ENCODE peak calls at places on chromosomes 16 and 17, in four cellular contexts. L, A, R and I are unnamed samples.

GRCh38 chr16:56262148-56262878 is 71.0 kb downstream of the GNAO1 start:
- DNase-seq in L (no peak), A (no peak), R (no peak), I (no peak)

GRCh38 chr16:10579965-10580918 is at the start of gene EMP2:
- DNase-seq in L (no peak), A (peak; percentile 90), R (no peak), I (no peak)

GRCh38 chr17:57957886-57958285 is 2.7 kb upstream of the CUEDC1 start:
- DNase-seq in R (no peak), L (no peak), A (no peak), I (no peak)

GRCh38 chr16:79597775-79598174 is 2.8 kb downstream of the MAF start:
- DNase-seq in R (no peak), A (no peak), L (no peak), I (no peak)

GRCh38 chr17:35603674-35604073 is 16.6 kb downstream of the AP2B1 start:
- DNase-seq in L (no peak), R (no peak), A (no peak), I (no peak)

GRCh38 chr16:18983565-18984424 is at the start of gene TMC7:
- DNase-seq in A (peak; percentile 84), R (peak; percentile 22), L (no peak), I (peak; percentile 68)

GRCh38 chr16:27795992-27796614 is 246.2 kb downstream of the KATNIP start:
- DNase-seq in L (no peak), A (peak; percentile 55), R (no peak), I (no peak)

GRCh38 chr16:56789360-56789759 is 59.4 kb downstream of the NUP93 start:
- DNase-seq in L (no peak), A (peak; percentile 45), R (no peak), I (no peak)

GRCh38 chr17:36936455-36936934 is 780 bp upstream of the LHX1 start:
- DNase-seq in L (no peak), R (no peak), A (no peak), I (no peak)

GRCh38 chr17:77096570-77097214 is 44.1 kb upstream of the SEC14L1 start:
- DNase-seq in A (peak; percentile 49), R (no peak), L (no peak), I (no peak)

GRCh38 chr16:84955427-84955826 is 55.9 kb downstream of the ZDHHC7 start:
- DNase-seq in R (no peak), A (no peak), L (no peak), I (no peak)

GRCh38 chr17:58759522-58759921 is 3.9 kb downstream of the PPM1E start:
- DNase-seq in A (no peak), R (no peak), L (no peak), I (no peak)

GRCh38 chr17:16950488-16950887 is 21.4 kb downstream of the TNFRSF13B start:
- DNase-seq in R (no peak), A (no peak), L (no peak), I (no peak)

GRCh38 chr16:64206877-64207276 is 915.0 kb downstream of the CDH11 start:
- DNase-seq in L (no peak), R (no peak), A (no peak), I (no peak)

GRCh38 chr17:8153550-8153956 is 1.3 kb upstream of the PER1 start:
- DNase-seq in R (no peak), A (peak; percentile 85), L (peak; percentile 94), I (peak; percentile 84)

GRCh38 chr17:74601944-74602572 is 10.0 kb upstream of the CD300LD start:
- DNase-seq in L (no peak), R (no peak), A (no peak), I (no peak)

GRCh38 chr17:67605259-67605912 is 112.3 kb upstream of the NOL11 start:
- DNase-seq in L (no peak), R (no peak), A (peak; percentile 73), I (no peak)

DNA sequence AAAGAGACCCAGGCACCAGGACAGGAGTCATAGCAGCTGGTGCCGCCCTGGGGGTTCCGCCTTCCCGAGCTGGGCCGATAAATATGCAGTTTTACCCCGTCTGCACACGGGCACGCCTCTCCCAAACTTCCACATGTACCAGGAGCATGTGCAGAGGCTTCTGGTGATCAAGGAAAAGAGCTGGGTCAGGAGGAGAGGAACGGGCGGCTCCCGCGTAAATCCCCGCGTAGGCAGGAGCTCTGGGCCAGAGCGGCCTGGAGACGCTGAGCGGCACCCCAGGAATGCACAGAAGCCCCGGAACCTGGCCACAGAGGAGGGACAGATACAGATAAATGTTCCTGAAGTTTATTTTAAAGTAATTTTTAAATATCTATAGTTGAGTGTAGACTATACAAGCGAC is 46.6 kb upstream of the METRNL start:
- DNase-seq in A (no peak), L (no peak), R (no peak), I (no peak)
- H3K4me3 ChIP-seq in A (no peak overlapping the region), L (no peak overlapping the region), R (no peak overlapping the region), I (no peak overlapping the region)

DNA sequence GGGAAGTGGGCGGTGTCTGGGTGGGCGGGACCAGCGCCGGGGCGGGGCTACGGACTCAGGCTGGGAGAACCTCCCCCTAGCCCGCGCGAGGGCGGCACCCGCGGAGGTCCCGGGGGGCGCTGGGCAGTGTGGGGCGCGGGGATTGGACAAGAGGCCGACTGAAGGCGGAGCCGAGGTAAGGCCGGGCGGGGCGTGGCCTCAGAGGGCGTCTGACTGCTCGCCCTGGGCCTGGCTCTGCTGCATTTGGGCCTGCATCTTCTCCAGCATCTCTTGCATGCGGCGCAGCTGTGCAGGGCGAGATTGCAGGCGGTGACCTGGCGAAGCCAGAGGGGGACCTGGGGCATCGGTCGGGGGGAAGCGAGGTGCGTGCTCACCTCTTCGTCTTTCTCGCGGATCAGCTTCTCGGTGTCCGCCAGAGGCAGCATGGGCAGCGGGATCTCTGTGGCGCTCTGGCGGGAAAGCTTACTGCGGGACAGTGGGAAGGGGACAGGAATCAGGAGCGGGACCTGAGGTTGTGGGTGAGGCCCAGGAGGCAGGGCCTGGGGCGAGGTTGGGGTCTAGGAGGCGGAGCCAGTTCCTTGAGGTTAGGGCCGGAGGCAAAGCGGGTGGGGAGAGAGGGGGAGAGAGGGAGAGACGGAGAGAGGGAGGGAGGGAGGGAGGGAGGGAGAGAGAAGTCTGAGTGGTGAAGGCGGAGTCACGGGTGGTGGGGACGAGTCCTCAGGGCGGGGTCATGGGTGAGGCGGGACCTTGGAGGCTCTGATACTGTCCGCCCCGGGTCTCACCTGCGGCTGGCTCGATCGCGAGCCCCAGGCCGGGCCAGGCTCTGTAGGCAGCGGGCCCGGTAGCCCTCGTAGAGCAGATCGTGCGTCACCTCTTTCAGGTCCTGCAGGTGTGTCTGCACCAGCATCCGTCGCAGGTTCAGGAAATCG is 3.9 kb downstream of the SEPTIN1 start:
- DNase-seq in A (peak; percentile 99), R (peak; percentile 98), L (peak; percentile 68), I (peak; percentile 87)
- TF ChIP-seq CTCF in A (peak; percentile 25), R (peak; percentile 12), L (peak; percentile 27), I (peak; percentile 31)

GRCh38 chr16:22165508-22166285 is 3.4 kb downstream of the SDR42E2 start:
- DNase-seq in A (no peak), L (no peak), R (no peak), I (no peak)
- H3K4me3 ChIP-seq in A (no peak overlapping the region), L (no peak overlapping the region), R (no peak overlapping the region), I (no peak overlapping the region)

GRCh38 chr16:86318119-86318518 is 192.2 kb upstream of the FOXF1 start:
- DNase-seq in L (no peak), R (no peak), A (no peak), I (no peak)

GRCh38 chr16:86317617-86318021 is 192.7 kb upstream of the FOXF1 start:
- DNase-seq in R (no peak), L (no peak), A (no peak), I (no peak)

GRCh38 chr16:86313631-86314030 is 196.7 kb upstream of the FOXF1 start:
- DNase-seq in R (no peak), L (no peak), A (no peak), I (no peak)

GRCh38 chr16:86316967-86317616 is 193.2 kb upstream of the FOXF1 start:
- DNase-seq in L (no peak), R (no peak), A (no peak), I (no peak)

DNA sequence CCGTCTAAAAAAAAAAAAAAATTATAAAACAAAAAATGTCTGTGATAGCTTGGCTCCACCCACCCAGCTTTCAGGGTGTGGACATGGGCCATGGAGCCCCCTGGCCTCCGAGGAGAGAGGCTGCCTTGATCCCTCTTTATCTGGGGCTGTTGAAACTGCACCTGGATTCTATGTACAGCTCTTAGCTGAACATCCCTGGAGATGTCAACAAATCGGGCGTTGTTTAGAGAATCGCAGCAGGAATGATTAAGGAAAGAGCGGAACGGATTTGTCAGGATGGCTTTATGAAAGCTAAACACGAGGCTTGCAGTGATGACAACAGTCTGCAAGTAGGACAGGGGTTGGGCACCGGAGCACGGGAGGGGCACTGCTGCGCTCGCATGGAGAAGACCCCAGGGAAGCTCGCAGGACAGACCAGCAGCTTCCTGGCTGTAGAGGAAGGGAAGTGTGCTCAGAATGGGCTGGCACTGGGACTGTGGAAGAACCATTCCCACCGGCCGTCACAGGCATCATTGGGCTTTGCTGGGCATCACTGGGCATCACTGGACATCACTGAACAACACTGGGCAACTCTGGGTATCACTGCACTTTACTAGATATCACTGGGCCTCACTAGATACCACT is 195.8 kb upstream of the FOXF1 start:
- DNase-seq in R (no peak), A (no peak), L (no peak), I (no peak)
- TF ChIP-seq CTCF in R (no peak), A (no peak), L (no peak), I (no peak)

DNA sequence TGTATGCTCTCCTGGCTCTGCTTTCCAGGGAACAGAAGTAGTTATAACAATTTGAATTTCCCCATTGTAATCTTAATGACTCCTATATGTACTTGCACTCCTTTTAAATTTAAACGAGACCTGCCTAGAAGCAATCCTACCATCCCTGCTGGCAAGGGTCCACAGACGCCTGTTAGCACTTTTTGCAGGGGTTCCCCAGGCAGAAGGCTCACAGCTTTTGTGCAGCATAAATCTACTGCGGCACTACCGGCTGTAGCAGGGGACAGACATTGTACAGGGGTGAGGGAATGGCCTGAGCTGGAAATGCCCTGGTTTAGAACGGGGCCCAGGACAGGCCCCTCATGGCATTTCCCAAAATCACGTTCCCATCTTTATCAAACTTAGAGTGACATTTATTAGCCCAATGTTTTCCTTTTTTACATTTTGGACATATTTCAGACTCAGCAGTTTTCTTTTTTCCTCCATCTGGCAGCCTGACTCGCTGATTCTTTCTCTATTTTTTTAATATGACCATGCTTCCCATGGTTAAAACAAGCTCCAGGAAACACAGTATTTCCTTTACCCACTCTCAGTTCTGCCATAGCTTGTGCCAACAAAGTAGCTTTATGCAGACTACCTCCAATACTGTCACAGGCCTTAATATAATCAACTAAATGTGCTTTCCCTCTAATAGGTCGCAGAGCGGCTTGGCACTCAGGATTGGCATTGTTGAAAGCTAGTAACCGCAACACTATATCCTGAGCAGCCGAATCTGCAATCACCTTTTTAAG is 35.4 kb upstream of the USP22 start:
- DNase-seq in L (no peak), R (no peak), A (no peak), I (no peak)
- H3K4me3 ChIP-seq in L (no peak overlapping the region), R (no peak overlapping the region), A (no peak overlapping the region), I (no peak overlapping the region)

GRCh38 chr17:82823004-82823403 is 16.8 kb downstream of the ZNF750 start:
- DNase-seq in R (no peak), A (no peak), L (no peak), I (no peak)
- TF ChIP-seq CTCF in R (peak; percentile 26), A (peak; percentile 31), L (no peak), I (peak; percentile 27)